ENCODE peak calls at places on chromosomes 13 and 19, in ten cellular contexts. P is DMS79, D is NCI-H1105 treated with DMSO at 0.1 percent for 48 hours, X is mucosa of descending colon, V is iPS-NIHi11, Y is endothelial cell, T is neuronal stem cell, A is cardiac muscle cell, G is GM04503, C is heart right ventricle. S is an unnamed sample.

GRCh38 chr19:14023404-14024235 is 4.3 kb upstream of the RLN3 start:
- DNase-seq in P (no peak), D (no peak), X (peak), V (peak), Y (peak), T (no peak), A (peak), G (no peak), C (no peak), S (peak)

GRCh38 chr19:10852098-10852800 is 4.0 kb downstream of the C19orf38 start:
- DNase-seq in P (no peak), D (no peak), X (no peak), V (no peak), Y (no peak), T (no peak), A (peak), G (peak), C (no peak), S (no peak)

GRCh38 chr13:36712785-36713184 is 39.0 kb downstream of the SERTM1 start:
- DNase-seq in P (no peak), D (no peak), X (no peak), V (no peak), Y (no peak), T (no peak), A (peak), G (no peak), C (no peak), S (no peak)

GRCh38 chr19:38250428-38250820 is 5.8 kb downstream of the PPP1R14A start:
- DNase-seq in P (no peak), D (no peak), X (no peak), V (no peak), Y (no peak), T (no peak), A (no peak), G (no peak), C (no peak), S (no peak)

GRCh38 chr19:8262431-8262830 is 45.7 kb downstream of the CD320 start:
- DNase-seq in P (no peak), D (no peak), X (no peak), V (no peak), Y (no peak), T (no peak), A (no peak), G (no peak), C (no peak), S (no peak)

GRCh38 chr19:1622541-1622940 is 17.3 kb upstream of the UQCR11 start:
- DNase-seq in P (no peak), D (no peak), X (no peak), V (no peak), Y (no peak), T (no peak), A (no peak), G (no peak), C (no peak), S (no peak)

GRCh38 chr19:54532528-54532927 is 29.9 kb downstream of the LAIR2 start:
- DNase-seq in P (no peak), D (no peak), X (no peak), V (no peak), Y (no peak), T (no peak), A (no peak), G (no peak), C (no peak), S (no peak)

GRCh38 chr19:2806736-2807378 is 12.8 kb upstream of the ZNF554 start:
- DNase-seq in P (no peak), D (no peak), X (no peak), V (peak), Y (no peak), T (no peak), A (no peak), G (no peak), C (no peak), S (no peak)

GRCh38 chr13:44313674-44314073 is 60.0 kb upstream of the SERP2 start:
- DNase-seq in P (no peak), D (no peak), X (no peak), V (no peak), Y (no peak), T (no peak), A (peak), G (no peak), C (no peak), S (no peak)

GRCh38 chr13:97855570-97855970 is 97.9 kb upstream of the IPO5 start:
- DNase-seq in P (peak), D (peak), X (peak), V (peak), Y (peak), T (peak), A (peak), G (peak), C (no peak), S (peak)

GRCh38 chr13:33123066-33123940 is 107.1 kb downstream of the KL start:
- DNase-seq in P (no peak), D (no peak), X (no peak), V (no peak), Y (no peak), T (no peak), A (peak), G (no peak), C (peak), S (no peak)

GRCh38 chr13:95275322-95276118 is 25.7 kb downstream of the ABCC4 start:
- DNase-seq in P (no peak), D (peak), X (no peak), V (no peak), Y (no peak), T (no peak), A (peak), G (peak), C (no peak), S (peak)

GRCh38 chr13:48411281-48412099 is 1.4 kb downstream of the LPAR6 start:
- DNase-seq in P (no peak), D (no peak), X (no peak), V (peak), Y (no peak), T (no peak), A (peak), G (no peak), C (no peak), S (no peak)

GRCh38 chr19:47713046-47714021 is at the start of gene EHD2:
- DNase-seq in P (no peak), D (peak), X (peak), V (peak), Y (peak), T (no peak), A (peak), G (no peak), C (peak), S (peak)

GRCh38 chr19:48481191-48481500 is 12.0 kb downstream of the CYTH2 start:
- DNase-seq in P (no peak), D (no peak), X (no peak), V (no peak), Y (no peak), T (no peak), A (peak), G (no peak), C (no peak), S (no peak)

GRCh38 chr13:64075543-64076271 is 2660.1 kb upstream of the PCDH20 start:
- DNase-seq in P (no peak), D (peak), X (no peak), V (no peak), Y (no peak), T (no peak), A (no peak), G (no peak), C (no peak), S (no peak)

GRCh38 chr19:57465680-57466381 is 8.9 kb upstream of the VN1R1 start:
- DNase-seq in P (no peak), D (peak), X (peak), V (peak), Y (peak), T (no peak), A (peak), G (no peak), C (no peak), S (peak)

GRCh38 chr13:101397742-101398141 is 18.6 kb downstream of the NALCN start:
- DNase-seq in P (no peak), D (no peak), X (no peak), V (no peak), Y (no peak), T (no peak), A (no peak), G (peak), C (no peak), S (no peak)

GRCh38 chr13:108115739-108116138 is 99.6 kb downstream of the LIG4 start:
- DNase-seq in P (no peak), D (no peak), X (no peak), V (no peak), Y (no peak), T (no peak), A (no peak), G (no peak), C (no peak), S (no peak)

GRCh38 chr13:79270859-79271258 is 135.2 kb downstream of the RBM26 start:
- DNase-seq in P (no peak), D (no peak), X (no peak), V (no peak), Y (no peak), T (no peak), A (no peak), G (no peak), C (no peak), S (no peak)

GRCh38 chr13:27388236-27388635 is 36.2 kb upstream of the GTF3A start:
- DNase-seq in P (no peak), D (no peak), X (no peak), V (no peak), Y (no peak), T (no peak), A (no peak), G (no peak), C (no peak), S (no peak)

S was measured in D341Med.